ENCODE peak calls at places on chromosome 2, in ten cellular contexts. E, R, W, H, O, U, V, A, M and J are unnamed samples.

GRCh38 chr2:27737676-27738348 is 33.7 kb upstream of the MRPL33 start:
- DNase-seq in E (no peak), R (peak; percentile 82), W (peak; percentile 81), H (no peak), O (no peak), U (peak; percentile 62), V (no peak), A (no peak), M (peak; percentile 84), J (no peak)

GRCh38 chr2:234710066-234710465 is 213.2 kb upstream of the ARL4C start:
- DNase-seq in E (no peak), R (no peak), W (no peak), H (no peak), O (no peak), U (no peak), V (no peak), A (no peak), M (no peak), J (no peak)

GRCh38 chr2:129731925-129732629 is 247.4 kb upstream of the RAB6C start:
- DNase-seq in E (no peak), R (no peak), W (no peak), H (no peak), O (no peak), U (no peak), V (no peak), A (no peak), M (no peak), J (no peak)

GRCh38 chr2:13005761-13006336 is 289.1 kb downstream of the TRIB2 start:
- DNase-seq in E (no peak), R (no peak), W (no peak), H (no peak), O (no peak), U (no peak), V (peak; percentile 24), A (peak; percentile 32), M (peak; percentile 17), J (no peak)

GRCh38 chr2:19676770-19677169 is 225.0 kb downstream of the TTC32 start:
- DNase-seq in E (no peak), R (no peak), W (no peak), H (no peak), O (no peak), U (peak; percentile 17), V (no peak), A (no peak), M (no peak), J (no peak)

GRCh38 chr2:15174567-15174966 is 386.6 kb downstream of the NBAS start:
- DNase-seq in E (no peak), R (no peak), W (no peak), H (no peak), O (no peak), U (no peak), V (no peak), A (no peak), M (no peak), J (no peak)

GRCh38 chr2:112318515-112318914 is 43.1 kb downstream of the ZC3H6 start:
- DNase-seq in E (no peak), R (no peak), W (no peak), H (no peak), O (no peak), U (no peak), V (no peak), A (no peak), M (no peak), J (no peak)

GRCh38 chr2:34545486-34546136 is 946.5 kb upstream of the FAM98A start:
- DNase-seq in E (no peak), R (peak; percentile 51), W (no peak), H (no peak), O (no peak), U (no peak), V (no peak), A (no peak), M (no peak), J (no peak)

GRCh38 chr2:17156086-17156485 is 362.2 kb downstream of the RAD51AP2 start:
- DNase-seq in E (no peak), R (no peak), W (no peak), H (no peak), O (no peak), U (no peak), V (no peak), A (no peak), M (no peak), J (no peak)

GRCh38 chr2:118032169-118033013 is 18.5 kb upstream of the CCDC93 start:
- DNase-seq in E (peak; percentile 19), R (no peak), W (peak; percentile 20), H (no peak), O (peak; percentile 48), U (peak; percentile 34), V (peak; percentile 71), A (peak; percentile 65), M (peak; percentile 34), J (peak; percentile 53)

GRCh38 chr2:147487286-147487979 is 357.4 kb upstream of the ACVR2A start:
- DNase-seq in E (no peak), R (no peak), W (no peak), H (no peak), O (no peak), U (no peak), V (no peak), A (no peak), M (no peak), J (no peak)

GRCh38 chr2:36620321-36620720 is 22.4 kb upstream of the FEZ2 start:
- DNase-seq in E (no peak), R (no peak), W (no peak), H (no peak), O (no peak), U (no peak), V (no peak), A (no peak), M (no peak), J (no peak)

GRCh38 chr2:223601932-223602676 is at the start of gene SCG2:
- DNase-seq in E (peak; percentile 28), R (peak; percentile 77), W (peak; percentile 70), H (peak; percentile 84), O (peak; percentile 25), U (peak; percentile 77), V (peak; percentile 51), A (peak; percentile 87), M (peak; percentile 96), J (peak; percentile 76)

GRCh38 chr2:226477221-226478120 is 322.1 kb downstream of the IRS1 start:
- DNase-seq in E (peak; percentile 12), R (no peak), W (no peak), H (peak; percentile 39), O (no peak), U (no peak), V (peak; percentile 16), A (peak; percentile 17), M (peak; percentile 22), J (no peak)

DNA sequence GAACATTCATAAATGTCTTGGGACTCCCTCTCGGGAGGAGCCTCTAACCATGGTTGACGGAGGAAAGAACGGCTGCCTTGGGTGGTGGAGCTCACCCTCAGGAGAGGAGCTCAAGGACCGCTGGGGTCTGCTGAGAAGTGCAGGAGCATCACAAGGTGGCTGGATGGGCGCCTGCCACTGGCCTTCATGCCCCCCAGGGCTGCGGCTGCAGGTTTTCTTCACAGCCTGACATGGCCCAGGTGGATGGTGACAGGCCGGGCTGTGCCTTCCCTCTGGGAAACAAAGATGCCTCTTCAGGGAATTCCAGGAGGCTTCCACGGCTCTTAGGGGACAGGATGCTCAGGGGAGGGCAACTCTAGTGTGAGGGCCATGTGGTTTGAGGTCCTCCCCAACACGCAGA is 119.5 kb upstream of the PXDN start:
- DNase-seq in E (no peak), R (no peak), W (no peak), H (no peak), O (no peak), U (no peak), V (no peak), A (no peak), M (no peak), J (no peak)
- H3K4me1 ChIP-seq in E (no peaks in the 10 kb centered on the region), R (peaks cover 6% of the 10 kb centered on the region), W (no peaks in the 10 kb centered on the region), H (no peaks in the 10 kb centered on the region), O (no peaks in the 10 kb centered on the region), U (no peaks in the 10 kb centered on the region), V (peaks cover 5% of the 10 kb centered on the region), A (no peaks in the 10 kb centered on the region), M (no peaks in the 10 kb centered on the region), J (no peaks in the 10 kb centered on the region)

GRCh38 chr2:100733344-100734187 is 86.4 kb upstream of the NPAS2 start:
- DNase-seq in E (no peak), R (no peak), W (peak; percentile 86), H (no peak), O (no peak), U (peak; percentile 24), V (peak; percentile 24), A (peak; percentile 38), M (peak; percentile 75), J (no peak)
- TF ChIP-seq POLR2A in E (no peak), R (no peak), W (no peak), H (no peak), O (no peak), U (no peak), V (no peak), A (no peak), M (no peak), J (no peak)

GRCh38 chr2:224941958-224942357 is 100.3 kb downstream of the DOCK10 start:
- DNase-seq in E (no peak), R (no peak), W (no peak), H (no peak), O (no peak), U (no peak), V (no peak), A (no peak), M (no peak), J (no peak)

GRCh38 chr2:224945134-224945533 is 97.1 kb downstream of the DOCK10 start:
- DNase-seq in E (no peak), R (no peak), W (no peak), H (no peak), O (no peak), U (no peak), V (no peak), A (no peak), M (no peak), J (no peak)

GRCh38 chr2:224947566-224947965 is 94.7 kb downstream of the DOCK10 start:
- DNase-seq in E (no peak), R (no peak), W (no peak), H (no peak), O (no peak), U (no peak), V (no peak), A (no peak), M (peak; percentile 22), J (no peak)

GRCh38 chr2:224946911-224947310 is 95.4 kb downstream of the DOCK10 start:
- DNase-seq in E (no peak), R (no peak), W (no peak), H (no peak), O (no peak), U (no peak), V (no peak), A (no peak), M (peak; percentile 92), J (no peak)

GRCh38 chr2:224944707-224945106 is 97.6 kb downstream of the DOCK10 start:
- DNase-seq in E (no peak), R (no peak), W (no peak), H (no peak), O (no peak), U (no peak), V (no peak), A (no peak), M (no peak), J (no peak)
- H3K4me3 ChIP-seq in E (no peak overlapping the region), R (peak overlapping the region; percentile 24), W (no peak overlapping the region), H (no peak overlapping the region), O (peak overlapping the region; percentile 39), U (no peak overlapping the region), V (no peak overlapping the region), A (no peak overlapping the region), M (no peak overlapping the region), J (no peak overlapping the region)

DNA sequence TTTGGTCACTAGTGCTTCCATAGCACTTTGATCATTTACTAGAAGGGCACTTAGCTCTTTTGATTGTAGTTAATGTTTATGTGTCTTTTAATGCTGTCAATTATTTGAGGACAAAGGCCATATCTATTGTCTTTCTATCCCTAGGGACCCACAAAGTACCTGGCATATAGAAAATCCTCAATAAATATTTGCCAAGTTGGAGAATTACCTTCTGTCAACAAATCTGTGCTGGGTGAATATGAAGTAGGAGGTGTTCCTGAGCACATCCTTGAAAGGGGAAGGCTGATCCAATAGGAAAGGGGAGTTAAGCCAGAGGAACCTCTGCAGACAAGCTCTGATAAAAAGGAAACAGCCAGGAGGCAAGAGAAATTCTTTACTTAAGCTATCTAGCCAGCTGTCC is 8.2 kb downstream of the DPP4 start:
- DNase-seq in E (no peak), R (no peak), W (no peak), H (no peak), O (no peak), U (no peak), V (no peak), A (no peak), M (no peak), J (no peak)
- H3K4me1 ChIP-seq in E (no peaks in the 10 kb centered on the region), R (no peaks in the 10 kb centered on the region), W (no peaks in the 10 kb centered on the region), H (no peaks in the 10 kb centered on the region), O (peaks cover 5% of the 10 kb centered on the region), U (no peaks in the 10 kb centered on the region), V (peaks cover 12% of the 10 kb centered on the region), A (no peaks in the 10 kb centered on the region), M (peaks cover 2% of the 10 kb centered on the region), J (no peaks in the 10 kb centered on the region)